ENCODE peak calls at places on chromosomes 7 and 10, in nine cellular contexts. G is cardiac fibroblast; E is CD8-positive, alpha-beta memory T cell; J is Jurkat, Clone E6-1; Y is right lobe of liver; S is BE2C; U is PC-3; C is adrenal gland; L is mesendoderm. T is an unnamed sample.

GRCh38 chr10:67837519-67838314 is at the start of gene DNAJC12:
- DNase-seq in G (peak), E (no peak), J (peak), Y (no peak), S (peak), U (peak), C (no peak), L (peak), T (no peak)

GRCh38 chr7:95334434-95334833 is 10.1 kb upstream of the PON1 start:
- DNase-seq in G (no peak), E (no peak), J (no peak), Y (no peak), S (no peak), U (no peak), C (no peak), L (no peak), T (no peak)

GRCh38 chr7:40966693-40967092 is 736.2 kb downstream of the INHBA start:
- DNase-seq in G (no peak), E (no peak), J (no peak), Y (no peak), S (no peak), U (no peak), C (no peak), L (no peak), T (no peak)

GRCh38 chr10:130924138-130924819 is 387.2 kb downstream of the TCERG1L start:
- DNase-seq in G (no peak), E (no peak), J (no peak), Y (no peak), S (no peak), U (no peak), C (peak), L (peak), T (no peak)

GRCh38 chr10:95295031-95295755 is 4.4 kb upstream of the PDLIM1 start:
- DNase-seq in G (peak), E (peak), J (peak), Y (peak), S (peak), U (no peak), C (peak), L (peak), T (peak)

GRCh38 chr10:8584666-8585065 is 530.2 kb downstream of the GATA3 start:
- DNase-seq in G (no peak), E (no peak), J (no peak), Y (no peak), S (no peak), U (no peak), C (no peak), L (no peak), T (no peak)

GRCh38 chr10:82308641-82309040 is 433.6 kb downstream of the NRG3 start:
- DNase-seq in G (no peak), E (no peak), J (peak), Y (no peak), S (no peak), U (no peak), C (no peak), L (no peak), T (no peak)

GRCh38 chr10:109393425-109393824 is 529.9 kb downstream of the XPNPEP1 start:
- DNase-seq in G (no peak), E (no peak), J (no peak), Y (no peak), S (no peak), U (no peak), C (no peak), L (peak), T (no peak)

GRCh38 chr7:157663061-157663863 is 326.5 kb downstream of the DNAJB6 start:
- DNase-seq in G (no peak), E (peak), J (no peak), Y (no peak), S (no peak), U (no peak), C (peak), L (no peak), T (peak)

GRCh38 chr10:101570764-101571572 is 17.1 kb downstream of the POLL start:
- DNase-seq in G (no peak), E (no peak), J (no peak), Y (no peak), S (no peak), U (peak), C (no peak), L (no peak), T (peak)

GRCh38 chr10:128064615-128065580 is 61.3 kb downstream of the MKI67 start:
- DNase-seq in G (peak), E (peak), J (peak), Y (peak), S (no peak), U (no peak), C (peak), L (no peak), T (peak)

GRCh38 chr7:151802469-151802846 is 74.5 kb downstream of the PRKAG2 start:
- DNase-seq in G (no peak), E (no peak), J (no peak), Y (no peak), S (no peak), U (no peak), C (no peak), L (no peak), T (peak)

GRCh38 chr7:42494722-42495121 is 257.7 kb upstream of the GLI3 start:
- DNase-seq in G (peak), E (no peak), J (no peak), Y (no peak), S (no peak), U (no peak), C (no peak), L (no peak), T (no peak)

GRCh38 chr10:75106242-75106641 is 5.2 kb upstream of the SAMD8 start:
- DNase-seq in G (no peak), E (no peak), J (no peak), Y (no peak), S (no peak), U (peak), C (no peak), L (peak), T (no peak)

GRCh38 chr10:116538461-116538860 is 7.3 kb upstream of the PNLIP start:
- DNase-seq in G (peak), E (no peak), J (no peak), Y (no peak), S (no peak), U (peak), C (no peak), L (no peak), T (no peak)

GRCh38 chr10:35375091-35375765 is 38.9 kb downstream of the CCNY start:
- DNase-seq in G (peak), E (no peak), J (no peak), Y (no peak), S (no peak), U (peak), C (no peak), L (peak), T (no peak)

GRCh38 chr7:2879354-2879753 is 35.2 kb upstream of the GNA12 start:
- DNase-seq in G (no peak), E (no peak), J (no peak), Y (no peak), S (no peak), U (no peak), C (no peak), L (no peak), T (no peak)

GRCh38 chr7:41287559-41288335 is 415.1 kb downstream of the INHBA start:
- DNase-seq in G (no peak), E (no peak), J (peak), Y (no peak), S (no peak), U (no peak), C (no peak), L (peak), T (no peak)

GRCh38 chr10:81872206-81872605 is 2.8 kb upstream of the NRG3 start:
- DNase-seq in G (peak), E (no peak), J (no peak), Y (no peak), S (no peak), U (no peak), C (no peak), L (no peak), T (no peak)

GRCh38 chr10:129550658-129551057 is 83.6 kb downstream of the MGMT start:
- DNase-seq in G (no peak), E (no peak), J (no peak), Y (no peak), S (no peak), U (no peak), C (no peak), L (no peak), T (no peak)

GRCh38 chr10:15123749-15124184 is 26.6 kb downstream of the RPP38 start:
- DNase-seq in G (peak), E (no peak), J (peak), Y (no peak), S (no peak), U (peak), C (no peak), L (no peak), T (no peak)

GRCh38 chr10:96352587-96352986 is 6.2 kb downstream of the OPALIN start:
- DNase-seq in G (no peak), E (no peak), J (no peak), Y (no peak), S (no peak), U (no peak), C (no peak), L (no peak), T (no peak)

GRCh38 chr10:31102421-31102820 is 70.8 kb upstream of the ZNF438 start:
- DNase-seq in G (no peak), E (no peak), J (no peak), Y (no peak), S (no peak), U (no peak), C (no peak), L (no peak), T (no peak)

GRCh38 chr10:114822771-114823463 is 1.3 kb downstream of the FHIP2A start:
- DNase-seq in G (peak), E (no peak), J (no peak), Y (no peak), S (no peak), U (peak), C (no peak), L (no peak), T (no peak)

GRCh38 chr7:151087247-151088018 is 1.2 kb downstream of the AGAP3 start:
- DNase-seq in G (peak), E (no peak), J (no peak), Y (peak), S (peak), U (peak), C (peak), L (no peak), T (peak)

GRCh38 chr10:100907175-100907574 is 5.6 kb upstream of the SLF2 start:
- DNase-seq in G (no peak), E (no peak), J (peak), Y (no peak), S (no peak), U (no peak), C (no peak), L (no peak), T (no peak)

GRCh38 chr7:112510032-112510742 is 29.4 kb downstream of the LSMEM1 start:
- DNase-seq in G (peak), E (no peak), J (no peak), Y (no peak), S (no peak), U (peak), C (no peak), L (no peak), T (no peak)

GRCh38 chr7:128353189-128353588 is 8.3 kb downstream of the PRRT4 start:
- DNase-seq in G (no peak), E (no peak), J (no peak), Y (no peak), S (no peak), U (no peak), C (no peak), L (no peak), T (no peak)

GRCh38 chr10:116120688-116121087 is 152.3 kb downstream of the GFRA1 start:
- DNase-seq in G (no peak), E (no peak), J (no peak), Y (no peak), S (peak), U (no peak), C (no peak), L (peak), T (no peak)

GRCh38 chr10:97213431-97213830 is 27.7 kb upstream of the SLIT1 start:
- DNase-seq in G (no peak), E (no peak), J (no peak), Y (no peak), S (no peak), U (no peak), C (no peak), L (no peak), T (no peak)

GRCh38 chr10:3452234-3452633 is 279.7 kb upstream of the PITRM1 start:
- DNase-seq in G (peak), E (no peak), J (no peak), Y (no peak), S (no peak), U (peak), C (no peak), L (peak), T (no peak)

GRCh38 chr10:120506674-120507073 is 49.6 kb downstream of the PLPP4 start:
- DNase-seq in G (peak), E (no peak), J (no peak), Y (no peak), S (no peak), U (no peak), C (no peak), L (peak), T (no peak)

GRCh38 chr7:129307592-129307991 is 82.8 kb downstream of the AHCYL2 start:
- DNase-seq in G (no peak), E (no peak), J (no peak), Y (no peak), S (no peak), U (no peak), C (no peak), L (no peak), T (no peak)

GRCh38 chr7:10889266-10889898 is 84.3 kb upstream of the PHF14 start:
- DNase-seq in G (peak), E (peak), J (peak), Y (no peak), S (peak), U (peak), C (peak), L (peak), T (no peak)

GRCh38 chr10:14032406-14032998 is 298.2 kb downstream of the FRMD4A start:
- DNase-seq in G (peak), E (peak), J (peak), Y (no peak), S (peak), U (no peak), C (no peak), L (peak), T (no peak)

GRCh38 chr7:44408596-44408995 is 81.9 kb downstream of the NUDCD3 start:
- DNase-seq in G (no peak), E (no peak), J (no peak), Y (no peak), S (no peak), U (no peak), C (no peak), L (peak), T (no peak)
- H3K4me3 ChIP-seq in G (no peak), E (no peak), J (no peak), Y (no peak), S (no peak), U (no peak), C (no peak), L (no peak), T (no peak)

GRCh38 chr7:139730746-139731612 is 46.8 kb downstream of the HIPK2 start:
- DNase-seq in G (peak), E (no peak), J (peak), Y (peak), S (no peak), U (peak), C (peak), L (no peak), T (peak)

GRCh38 chr7:139734395-139734794 is 43.4 kb downstream of the HIPK2 start:
- DNase-seq in G (peak), E (no peak), J (no peak), Y (no peak), S (no peak), U (peak), C (no peak), L (no peak), T (no peak)

GRCh38 chr7:139733751-139734150 is 44.0 kb downstream of the HIPK2 start:
- DNase-seq in G (no peak), E (no peak), J (no peak), Y (no peak), S (no peak), U (no peak), C (no peak), L (no peak), T (no peak)

GRCh38 chr7:139732471-139733167 is 45.2 kb downstream of the HIPK2 start:
- DNase-seq in G (peak), E (no peak), J (no peak), Y (no peak), S (no peak), U (no peak), C (no peak), L (no peak), T (no peak)

DNA sequence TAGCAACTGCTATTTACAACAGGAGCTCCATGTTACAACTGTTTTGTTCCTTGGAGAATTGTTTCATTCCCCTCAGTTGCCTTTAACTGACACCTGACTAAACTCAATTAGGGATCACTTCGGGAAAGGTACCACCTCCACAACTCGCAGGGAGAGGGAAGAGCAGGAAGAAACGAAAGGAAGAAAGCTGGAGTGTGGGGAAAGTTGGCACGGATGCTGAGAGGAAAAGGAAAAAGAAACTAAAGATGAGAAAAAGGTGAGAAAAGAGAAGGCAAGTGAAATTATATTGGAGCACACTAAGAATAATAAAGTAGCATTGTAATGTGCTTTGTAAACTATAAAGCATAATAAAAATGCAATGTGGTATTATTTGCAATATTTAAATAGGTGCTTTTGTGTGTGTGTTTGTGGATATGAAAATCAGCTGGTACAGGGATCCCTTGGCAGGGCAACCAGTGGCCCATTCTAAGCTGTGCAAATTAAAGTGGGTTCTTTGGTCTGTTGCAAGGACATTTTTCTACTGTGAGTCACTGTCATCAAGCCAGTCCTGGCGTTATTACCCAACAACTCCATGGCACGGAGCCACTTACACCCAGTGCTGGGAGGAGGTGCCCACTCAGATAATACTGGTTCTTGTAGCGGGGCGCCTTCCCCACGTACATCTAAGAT is 45.9 kb downstream of the HIPK2 start:
- DNase-seq in G (peak), E (no peak), J (no peak), Y (peak), S (no peak), U (peak), C (peak), L (peak), T (no peak)
- H3K4me3 ChIP-seq in G (no peak), E (no peak), J (no peak), Y (peak), S (no peak), U (peak), C (peak), L (no peak), T (peak)

GRCh38 chr7:66865290-66865864 is 55.6 kb upstream of the TMEM248 start:
- DNase-seq in G (no peak), E (no peak), J (no peak), Y (no peak), S (no peak), U (no peak), C (no peak), L (no peak), T (no peak)
- H3K4me3 ChIP-seq in G (no peak), E (no peak), J (no peak), Y (no peak), S (no peak), U (no peak), C (no peak), L (no peak), T (no peak)

GRCh38 chr7:47403341-47403866 is 178.5 kb downstream of the TNS3 start:
- DNase-seq in G (no peak), E (no peak), J (no peak), Y (no peak), S (no peak), U (no peak), C (no peak), L (no peak), T (no peak)

GRCh38 chr7:47402941-47403340 is 179.0 kb downstream of the TNS3 start:
- DNase-seq in G (no peak), E (no peak), J (no peak), Y (no peak), S (no peak), U (no peak), C (no peak), L (peak), T (no peak)

GRCh38 chr7:47400001-47400400 is 181.9 kb downstream of the TNS3 start:
- DNase-seq in G (no peak), E (no peak), J (no peak), Y (no peak), S (no peak), U (no peak), C (no peak), L (no peak), T (no peak)

GRCh38 chr7:47400741-47401206 is 181.1 kb downstream of the TNS3 start:
- DNase-seq in G (no peak), E (no peak), J (no peak), Y (no peak), S (no peak), U (no peak), C (no peak), L (no peak), T (no peak)

GRCh38 chr7:47401571-47402570 is 180.0 kb downstream of the TNS3 start:
- DNase-seq in G (no peak), E (no peak), J (no peak), Y (no peak), S (no peak), U (no peak), C (no peak), L (no peak), T (no peak)
- H3K4me3 ChIP-seq in G (no peak), E (no peak), J (no peak), Y (no peak), S (no peak), U (no peak), C (no peak), L (no peak), T (no peak)

DNA sequence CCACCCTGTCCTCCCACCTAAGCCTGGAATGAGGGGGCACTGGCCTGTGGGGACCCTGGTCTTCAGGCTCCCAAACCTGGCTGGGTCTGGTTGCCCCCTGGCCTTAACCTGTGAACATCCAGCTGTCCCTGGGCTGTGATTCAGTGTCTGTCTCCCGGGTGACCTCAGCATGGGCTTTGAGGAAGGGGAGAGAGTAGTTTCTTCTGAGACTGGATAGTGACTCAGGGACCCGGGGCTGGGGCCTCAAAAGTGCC is 251 bp upstream of the CLDN4 start:
- DNase-seq in G (no peak), E (no peak), J (no peak), Y (no peak), S (no peak), U (no peak), C (no peak), L (no peak), T (no peak)
- H3K4me3 ChIP-seq in G (no peak), E (no peak), J (no peak), Y (no peak), S (no peak), U (peak), C (no peak), L (no peak), T (no peak)

GRCh38 chr7:87216701-87217508 is 2.6 kb downstream of the TMEM243 start:
- DNase-seq in G (no peak), E (no peak), J (peak), Y (no peak), S (no peak), U (no peak), C (no peak), L (no peak), T (no peak)
- H3K4me3 ChIP-seq in G (no peak), E (peak), J (peak), Y (no peak), S (no peak), U (no peak), C (no peak), L (no peak), T (peak)

GRCh38 chr7:30750010-30750409 is 1.9 kb upstream of the INMT start:
- DNase-seq in G (no peak), E (no peak), J (no peak), Y (no peak), S (no peak), U (no peak), C (no peak), L (no peak), T (no peak)

GRCh38 chr7:30751696-30752273 is at the start of gene INMT:
- DNase-seq in G (no peak), E (no peak), J (no peak), Y (no peak), S (no peak), U (no peak), C (peak), L (no peak), T (no peak)

GRCh38 chr7:30752484-30752883 is 549 bp downstream of the INMT start:
- DNase-seq in G (no peak), E (no peak), J (no peak), Y (no peak), S (no peak), U (no peak), C (no peak), L (no peak), T (no peak)

GRCh38 chr7:30750574-30751256 is 1.2 kb upstream of the INMT start:
- DNase-seq in G (peak), E (no peak), J (no peak), Y (no peak), S (no peak), U (no peak), C (peak), L (no peak), T (no peak)

GRCh38 chr7:30751257-30751650 is 681 bp upstream of the INMT start:
- DNase-seq in G (no peak), E (no peak), J (no peak), Y (no peak), S (no peak), U (no peak), C (no peak), L (no peak), T (no peak)
- H3K4me3 ChIP-seq in G (peak), E (no peak), J (no peak), Y (no peak), S (no peak), U (no peak), C (peak), L (no peak), T (peak)

T was measured in left lung.